ENCODE peak calls at places on chromosomes 1 and 21, in five cellular contexts. One of them, this sample, is unnamed.

GRCh38 chr1:25256578-25257129 is 9.4 kb upstream of the RSRP1 start:
- DNase-seq in GM12878: no peak
- DNase-seq in upper lobe of right lung: no peak
- DNase-seq in CD8-positive, alpha-beta T cell: no peak
- DNase-seq in lower leg skin: no peak
- DNase-seq in this sample: no peak

GRCh38 chr1:52403566-52404115 is 582 bp downstream of the ORC1 start:
- DNase-seq in GM12878: peak; percentile 41
- DNase-seq in upper lobe of right lung: no peak
- DNase-seq in CD8-positive, alpha-beta T cell: peak; percentile 44
- DNase-seq in lower leg skin: no peak
- DNase-seq in this sample: peak; percentile 84

GRCh38 chr1:150869683-150870082 is 6.7 kb downstream of the ARNT start:
- DNase-seq in GM12878: no peak
- DNase-seq in upper lobe of right lung: no peak
- DNase-seq in CD8-positive, alpha-beta T cell: no peak
- DNase-seq in lower leg skin: no peak
- DNase-seq in this sample: no peak

GRCh38 chr1:107976431-107977215 is 11.6 kb upstream of the VAV3 start:
- DNase-seq in GM12878: no peak
- DNase-seq in upper lobe of right lung: no peak
- DNase-seq in CD8-positive, alpha-beta T cell: no peak
- DNase-seq in lower leg skin: no peak
- DNase-seq in this sample: no peak

GRCh38 chr1:201905234-201905890 is 16.7 kb downstream of the SHISA4 start:
- DNase-seq in GM12878: no peak
- DNase-seq in upper lobe of right lung: no peak
- DNase-seq in CD8-positive, alpha-beta T cell: no peak
- DNase-seq in lower leg skin: no peak
- DNase-seq in this sample: peak; percentile 36

GRCh38 chr1:89436856-89437255 is 73.0 kb downstream of the GBP6 start:
- DNase-seq in GM12878: no peak
- DNase-seq in upper lobe of right lung: no peak
- DNase-seq in CD8-positive, alpha-beta T cell: no peak
- DNase-seq in lower leg skin: no peak
- DNase-seq in this sample: no peak

GRCh38 chr1:66402194-66402593 is 131.8 kb upstream of the SGIP1 start:
- DNase-seq in GM12878: peak; percentile 87
- DNase-seq in upper lobe of right lung: no peak
- DNase-seq in CD8-positive, alpha-beta T cell: no peak
- DNase-seq in lower leg skin: peak; percentile 49
- DNase-seq in this sample: peak; percentile 94

GRCh38 chr1:96364576-96364975 is 357.0 kb upstream of the PTBP2 start:
- DNase-seq in GM12878: no peak
- DNase-seq in upper lobe of right lung: no peak
- DNase-seq in CD8-positive, alpha-beta T cell: no peak
- DNase-seq in lower leg skin: no peak
- DNase-seq in this sample: no peak

GRCh38 chr1:86068126-86068805 is 88.3 kb downstream of the COL24A1 start:
- DNase-seq in GM12878: no peak
- DNase-seq in upper lobe of right lung: no peak
- DNase-seq in CD8-positive, alpha-beta T cell: no peak
- DNase-seq in lower leg skin: no peak
- DNase-seq in this sample: no peak

GRCh38 chr1:241357366-241358305 is 631 bp upstream of the RGS7 start:
- DNase-seq in GM12878: no peak
- DNase-seq in upper lobe of right lung: no peak
- DNase-seq in CD8-positive, alpha-beta T cell: no peak
- DNase-seq in lower leg skin: no peak
- DNase-seq in this sample: no peak

GRCh38 chr1:115238336-115239147 is 99.5 kb downstream of the NGF start:
- DNase-seq in GM12878: no peak
- DNase-seq in upper lobe of right lung: no peak
- DNase-seq in CD8-positive, alpha-beta T cell: no peak
- DNase-seq in lower leg skin: no peak
- DNase-seq in this sample: no peak

GRCh38 chr1:208988811-208989222 is 594.7 kb upstream of the CAMK1G start:
- DNase-seq in GM12878: peak; percentile 34
- DNase-seq in upper lobe of right lung: no peak
- DNase-seq in CD8-positive, alpha-beta T cell: peak; percentile 11
- DNase-seq in lower leg skin: no peak
- DNase-seq in this sample: peak; percentile 77

GRCh38 chr1:204254031-204254661 is 40.4 kb upstream of the GOLT1A start:
- DNase-seq in GM12878: no peak
- DNase-seq in upper lobe of right lung: no peak
- DNase-seq in CD8-positive, alpha-beta T cell: no peak
- DNase-seq in lower leg skin: peak; percentile 81
- DNase-seq in this sample: no peak

GRCh38 chr1:198935371-198935921 is 296.6 kb downstream of the PTPRC start:
- DNase-seq in GM12878: peak; percentile 58
- DNase-seq in upper lobe of right lung: peak; percentile 79
- DNase-seq in CD8-positive, alpha-beta T cell: peak; percentile 61
- DNase-seq in lower leg skin: peak; percentile 66
- DNase-seq in this sample: peak; percentile 74

GRCh38 chr1:118563969-118564951 is 379.2 kb upstream of the SPAG17 start:
- DNase-seq in GM12878: peak; percentile 7
- DNase-seq in upper lobe of right lung: no peak
- DNase-seq in CD8-positive, alpha-beta T cell: no peak
- DNase-seq in lower leg skin: no peak
- DNase-seq in this sample: peak; percentile 29

GRCh38 chr1:178137238-178137637 is 43.3 kb downstream of the RASAL2 start:
- DNase-seq in GM12878: no peak
- DNase-seq in upper lobe of right lung: no peak
- DNase-seq in CD8-positive, alpha-beta T cell: no peak
- DNase-seq in lower leg skin: no peak
- DNase-seq in this sample: no peak

GRCh38 chr1:234188454-234188792 is 184.8 kb upstream of the COA6 start:
- DNase-seq in GM12878: peak; percentile 12
- DNase-seq in upper lobe of right lung: no peak
- DNase-seq in CD8-positive, alpha-beta T cell: no peak
- DNase-seq in lower leg skin: no peak
- DNase-seq in this sample: peak; percentile 15

GRCh38 chr1:5988596-5989285 is 3.5 kb downstream of the NPHP4 start:
- DNase-seq in GM12878: no peak
- DNase-seq in upper lobe of right lung: peak; percentile 62
- DNase-seq in CD8-positive, alpha-beta T cell: no peak
- DNase-seq in lower leg skin: no peak
- DNase-seq in this sample: no peak

GRCh38 chr1:151849871-151850270 is 3.6 kb downstream of the THEM5 start:
- DNase-seq in GM12878: no peak
- DNase-seq in upper lobe of right lung: no peak
- DNase-seq in CD8-positive, alpha-beta T cell: no peak
- DNase-seq in lower leg skin: no peak
- DNase-seq in this sample: no peak

GRCh38 chr1:246219508-246220030 is 287.5 kb downstream of the SMYD3 start:
- DNase-seq in GM12878: no peak
- DNase-seq in upper lobe of right lung: no peak
- DNase-seq in CD8-positive, alpha-beta T cell: no peak
- DNase-seq in lower leg skin: no peak
- DNase-seq in this sample: peak; percentile 64

GRCh38 chr1:215279682-215280081 is 197.1 kb downstream of the KCNK2 start:
- DNase-seq in GM12878: no peak
- DNase-seq in upper lobe of right lung: no peak
- DNase-seq in CD8-positive, alpha-beta T cell: no peak
- DNase-seq in lower leg skin: no peak
- DNase-seq in this sample: no peak

GRCh38 chr21:27515676-27516075 is 548.8 kb upstream of the ADAMTS5 start:
- DNase-seq in GM12878: no peak
- DNase-seq in upper lobe of right lung: no peak
- DNase-seq in CD8-positive, alpha-beta T cell: no peak
- DNase-seq in lower leg skin: no peak
- DNase-seq in this sample: no peak

GRCh38 chr1:177424746-177425145 is 254.0 kb downstream of the BRINP2 start:
- DNase-seq in GM12878: no peak
- DNase-seq in upper lobe of right lung: no peak
- DNase-seq in CD8-positive, alpha-beta T cell: no peak
- DNase-seq in lower leg skin: no peak
- DNase-seq in this sample: no peak

GRCh38 chr1:7962011-7962335 is 462 bp downstream of the PARK7 start:
- DNase-seq in GM12878: no peak
- DNase-seq in upper lobe of right lung: no peak
- DNase-seq in CD8-positive, alpha-beta T cell: no peak
- DNase-seq in lower leg skin: no peak
- DNase-seq in this sample: no peak

GRCh38 chr21:32328595-32328994 is 29.9 kb downstream of the MRAP start:
- DNase-seq in GM12878: no peak
- DNase-seq in upper lobe of right lung: no peak
- DNase-seq in CD8-positive, alpha-beta T cell: no peak
- DNase-seq in lower leg skin: no peak
- DNase-seq in this sample: no peak

GRCh38 chr1:162299018-162299417 is 77.6 kb downstream of the SPATA46 start:
- DNase-seq in GM12878: no peak
- DNase-seq in upper lobe of right lung: no peak
- DNase-seq in CD8-positive, alpha-beta T cell: no peak
- DNase-seq in lower leg skin: no peak
- DNase-seq in this sample: no peak

GRCh38 chr1:56617141-56617540 is 28.0 kb upstream of the PRKAA2 start:
- DNase-seq in GM12878: no peak
- DNase-seq in upper lobe of right lung: no peak
- DNase-seq in CD8-positive, alpha-beta T cell: no peak
- DNase-seq in lower leg skin: no peak
- DNase-seq in this sample: no peak

GRCh38 chr1:31592132-31592531 is 15.8 kb downstream of the TINAGL1 start:
- DNase-seq in GM12878: no peak
- DNase-seq in upper lobe of right lung: no peak
- DNase-seq in CD8-positive, alpha-beta T cell: no peak
- DNase-seq in lower leg skin: no peak
- DNase-seq in this sample: no peak

GRCh38 chr1:165441166-165441955 is 3.6 kb downstream of the RXRG start:
- DNase-seq in GM12878: no peak
- DNase-seq in upper lobe of right lung: no peak
- DNase-seq in CD8-positive, alpha-beta T cell: no peak
- DNase-seq in lower leg skin: no peak
- DNase-seq in this sample: no peak

GRCh38 chr1:20725189-20726106 is 7.1 kb downstream of the SH2D5 start:
- DNase-seq in GM12878: no peak
- DNase-seq in upper lobe of right lung: peak; percentile 65
- DNase-seq in CD8-positive, alpha-beta T cell: no peak
- DNase-seq in lower leg skin: no peak
- DNase-seq in this sample: no peak

GRCh38 chr1:101309334-101310221 is 72.8 kb downstream of the S1PR1 start:
- DNase-seq in GM12878: no peak
- DNase-seq in upper lobe of right lung: peak; percentile 74
- DNase-seq in CD8-positive, alpha-beta T cell: peak; percentile 75
- DNase-seq in lower leg skin: no peak
- DNase-seq in this sample: peak; percentile 87

GRCh38 chr1:150516050-150516591 is 569 bp downstream of the FALEC start:
- DNase-seq in GM12878: no peak
- DNase-seq in upper lobe of right lung: no peak
- DNase-seq in CD8-positive, alpha-beta T cell: peak; percentile 16
- DNase-seq in lower leg skin: no peak
- DNase-seq in this sample: peak; percentile 29

GRCh38 chr1:181397841-181398240 is 85.5 kb upstream of the CACNA1E start:
- DNase-seq in GM12878: peak; percentile 34
- DNase-seq in upper lobe of right lung: no peak
- DNase-seq in CD8-positive, alpha-beta T cell: peak; percentile 34
- DNase-seq in lower leg skin: no peak
- DNase-seq in this sample: peak; percentile 77

GRCh38 chr1:219794085-219794743 is 134.1 kb downstream of the SLC30A10 start:
- DNase-seq in GM12878: peak; percentile 7
- DNase-seq in upper lobe of right lung: no peak
- DNase-seq in CD8-positive, alpha-beta T cell: no peak
- DNase-seq in lower leg skin: no peak
- DNase-seq in this sample: peak; percentile 16

GRCh38 chr1:231139659-231140650 is 21.9 kb upstream of the TRIM67 start:
- DNase-seq in GM12878: no peak
- DNase-seq in upper lobe of right lung: no peak
- DNase-seq in CD8-positive, alpha-beta T cell: no peak
- DNase-seq in lower leg skin: no peak
- DNase-seq in this sample: no peak

GRCh38 chr1:91749690-91750335 is 136.1 kb downstream of the TGFBR3 start:
- DNase-seq in GM12878: no peak
- DNase-seq in upper lobe of right lung: no peak
- DNase-seq in CD8-positive, alpha-beta T cell: no peak
- DNase-seq in lower leg skin: no peak
- DNase-seq in this sample: no peak

GRCh38 chr21:29678616-29679015 is 261.2 kb downstream of the GRIK1 start:
- DNase-seq in GM12878: no peak
- DNase-seq in upper lobe of right lung: no peak
- DNase-seq in CD8-positive, alpha-beta T cell: no peak
- DNase-seq in lower leg skin: no peak
- DNase-seq in this sample: no peak

DNA sequence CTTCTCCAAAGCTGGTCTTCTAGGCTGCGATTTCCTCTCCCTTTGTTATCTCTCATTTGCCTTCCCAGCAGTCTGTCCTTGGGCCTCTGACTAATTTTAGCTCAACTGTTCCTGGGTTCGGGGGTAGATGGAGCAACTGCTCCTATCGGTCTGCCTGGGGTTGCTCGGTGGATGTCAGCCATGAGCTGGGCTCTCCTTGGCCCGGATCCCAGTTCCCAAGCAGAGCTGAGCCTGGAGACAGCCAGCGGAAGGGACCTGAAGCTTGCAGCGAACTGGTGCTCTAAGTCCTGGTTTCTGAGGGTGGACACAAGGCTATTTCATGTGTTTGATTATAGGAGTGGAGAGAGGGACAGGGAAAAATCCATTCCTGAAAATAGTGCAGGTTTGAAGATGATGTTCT is 423.0 kb downstream of the RPS6KC1 start:
- DNase-seq in GM12878: no peak
- DNase-seq in upper lobe of right lung: no peak
- DNase-seq in CD8-positive, alpha-beta T cell: no peak
- DNase-seq in lower leg skin: no peak
- DNase-seq in this sample: no peak
- H3K4me3 ChIP-seq in GM12878: no peak overlapping the region
- H3K4me3 ChIP-seq in upper lobe of right lung: no peak overlapping the region
- H3K4me3 ChIP-seq in CD8-positive, alpha-beta T cell: no peak overlapping the region
- H3K4me3 ChIP-seq in lower leg skin: no peak overlapping the region
- H3K4me3 ChIP-seq in this sample: no peak overlapping the region

DNA sequence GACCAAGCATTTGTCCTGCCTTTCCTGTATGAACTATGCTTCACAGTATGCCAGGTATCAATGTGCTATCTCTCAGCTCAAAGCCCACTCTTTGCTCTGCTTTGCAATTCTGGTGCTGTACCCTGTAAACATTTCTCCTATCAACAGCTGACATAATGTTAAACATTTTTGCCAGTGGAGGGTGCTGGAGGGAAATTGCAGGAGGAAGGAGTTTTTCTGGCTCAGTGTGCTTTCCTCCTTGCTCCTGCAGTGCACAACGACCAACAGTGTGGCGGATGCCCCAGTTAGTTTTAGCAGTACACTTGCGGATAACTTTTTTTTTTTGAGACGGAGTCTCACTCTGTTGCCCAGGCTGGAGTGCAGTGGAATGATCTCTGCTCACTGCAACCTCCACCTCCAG is 67.1 kb upstream of the PTGFRN start:
- DNase-seq in GM12878: no peak
- DNase-seq in upper lobe of right lung: no peak
- DNase-seq in CD8-positive, alpha-beta T cell: no peak
- DNase-seq in lower leg skin: no peak
- DNase-seq in this sample: no peak
- TF ChIP-seq CTCF in GM12878: no peak
- TF ChIP-seq CTCF in upper lobe of right lung: no peak
- TF ChIP-seq CTCF in CD8-positive, alpha-beta T cell: no peak
- TF ChIP-seq CTCF in lower leg skin: no peak
- TF ChIP-seq CTCF in this sample: no peak

GRCh38 chr1:32744063-32744410 is 41.5 kb upstream of the SYNC start:
- DNase-seq in GM12878: no peak
- DNase-seq in upper lobe of right lung: no peak
- DNase-seq in CD8-positive, alpha-beta T cell: no peak
- DNase-seq in lower leg skin: no peak
- DNase-seq in this sample: no peak
- H3K4me3 ChIP-seq in GM12878: no peak overlapping the region
- H3K4me3 ChIP-seq in upper lobe of right lung: no peak overlapping the region
- H3K4me3 ChIP-seq in CD8-positive, alpha-beta T cell: no peak overlapping the region
- H3K4me3 ChIP-seq in lower leg skin: no peak overlapping the region
- H3K4me3 ChIP-seq in this sample: no peak overlapping the region

GRCh38 chr21:37000381-37000780 is 6.1 kb upstream of the RIPPLY3 start:
- DNase-seq in GM12878: no peak
- DNase-seq in upper lobe of right lung: no peak
- DNase-seq in CD8-positive, alpha-beta T cell: no peak
- DNase-seq in lower leg skin: no peak
- DNase-seq in this sample: no peak
- TF ChIP-seq CTCF in GM12878: no peak
- TF ChIP-seq CTCF in upper lobe of right lung: no peak
- TF ChIP-seq CTCF in CD8-positive, alpha-beta T cell: no peak
- TF ChIP-seq CTCF in lower leg skin: no peak
- TF ChIP-seq CTCF in this sample: no peak